ENCODE peak calls at places on chromosome 10, in seven cellular contexts. W, J, I, V, Y, S and Z are unnamed samples.

GRCh38 chr10:80273523-80274170 is 15.8 kb downstream of the MAT1A start:
- DNase-seq in W (no peak), J (no peak), I (no peak), V (no peak), Y (no peak), S (no peak), Z (no peak)

GRCh38 chr10:33287112-33287511 is 47.4 kb downstream of the NRP1 start:
- DNase-seq in W (no peak), J (no peak), I (no peak), V (no peak), Y (no peak), S (no peak), Z (no peak)

GRCh38 chr10:70827358-70827757 is 11.6 kb downstream of the SGPL1 start:
- DNase-seq in W (peak; percentile 50), J (peak; percentile 45), I (no peak), V (no peak), Y (no peak), S (no peak), Z (no peak)

GRCh38 chr10:78756604-78757442 is 311.9 kb upstream of the ZMIZ1 start:
- DNase-seq in W (peak; percentile 98), J (peak; percentile 97), I (no peak), V (peak; percentile 95), Y (peak; percentile 94), S (peak; percentile 75), Z (no peak)

GRCh38 chr10:100749309-100750217 is 4.2 kb downstream of the PAX2 start:
- DNase-seq in W (no peak), J (no peak), I (peak; percentile 24), V (peak; percentile 56), Y (no peak), S (no peak), Z (no peak)

GRCh38 chr10:6786579-6787031 is 206.5 kb upstream of the PRKCQ start:
- DNase-seq in W (peak; percentile 79), J (peak; percentile 61), I (no peak), V (no peak), Y (peak; percentile 29), S (no peak), Z (no peak)

GRCh38 chr10:29784175-29784773 is 149.5 kb upstream of the SVIL start:
- DNase-seq in W (peak; percentile 100), J (peak; percentile 100), I (no peak), V (peak; percentile 92), Y (peak; percentile 99), S (peak; percentile 73), Z (no peak)

GRCh38 chr10:89001024-89001423 is 10.4 kb downstream of the FAS start:
- DNase-seq in W (no peak), J (no peak), I (no peak), V (no peak), Y (no peak), S (no peak), Z (no peak)

GRCh38 chr10:67385089-67385488 is 310.9 kb downstream of the CTNNA3 start:
- DNase-seq in W (no peak), J (no peak), I (no peak), V (no peak), Y (no peak), S (no peak), Z (no peak)

GRCh38 chr10:109846832-109847231 is 76.5 kb downstream of the XPNPEP1 start:
- DNase-seq in W (no peak), J (no peak), I (no peak), V (no peak), Y (no peak), S (no peak), Z (no peak)

GRCh38 chr10:58856508-58857240 is 319.8 kb upstream of the PHYHIPL start:
- DNase-seq in W (peak; percentile 96), J (peak; percentile 98), I (no peak), V (no peak), Y (peak; percentile 68), S (peak; percentile 39), Z (no peak)

GRCh38 chr10:122144199-122144598 is 126.9 kb upstream of the BTBD16 start:
- DNase-seq in W (no peak), J (no peak), I (no peak), V (no peak), Y (no peak), S (no peak), Z (no peak)

GRCh38 chr10:122931088-122931958 is 20.9 kb downstream of the FAM24A start:
- DNase-seq in W (peak; percentile 65), J (no peak), I (no peak), V (no peak), Y (no peak), S (no peak), Z (no peak)

GRCh38 chr10:59895629-59896116 is 10.7 kb downstream of the CCDC6 start:
- DNase-seq in W (peak; percentile 39), J (peak; percentile 36), I (no peak), V (peak; percentile 86), Y (no peak), S (peak; percentile 22), Z (no peak)

GRCh38 chr10:36172574-36172973 is 530.5 kb upstream of the FZD8 start:
- DNase-seq in W (peak; percentile 85), J (peak; percentile 83), I (no peak), V (no peak), Y (no peak), S (no peak), Z (no peak)

GRCh38 chr10:77160679-77161078 is 476.9 kb downstream of the KCNMA1 start:
- DNase-seq in W (peak; percentile 97), J (peak; percentile 98), I (no peak), V (no peak), Y (peak; percentile 66), S (no peak), Z (no peak)

GRCh38 chr10:78688945-78689935 is 379.5 kb upstream of the ZMIZ1 start:
- DNase-seq in W (no peak), J (no peak), I (no peak), V (peak; percentile 77), Y (no peak), S (no peak), Z (no peak)

GRCh38 chr10:101658910-101659309 is 36.1 kb downstream of the FBXW4 start:
- DNase-seq in W (no peak), J (no peak), I (no peak), V (no peak), Y (no peak), S (no peak), Z (no peak)

GRCh38 chr10:79045566-79046175 is 23.1 kb upstream of the ZMIZ1 start:
- DNase-seq in W (no peak), J (no peak), I (no peak), V (peak; percentile 28), Y (no peak), S (no peak), Z (no peak)

GRCh38 chr10:73577788-73578187 is 13.4 kb downstream of the USP54 start:
- DNase-seq in W (peak; percentile 59), J (peak; percentile 86), I (no peak), V (peak; percentile 95), Y (no peak), S (peak; percentile 80), Z (no peak)

GRCh38 chr10:79192677-79193003 is 123.9 kb downstream of the ZMIZ1 start:
- DNase-seq in W (peak; percentile 73), J (peak; percentile 76), I (no peak), V (no peak), Y (no peak), S (no peak), Z (no peak)

GRCh38 chr10:12690525-12691139 is 310.9 kb downstream of the CCDC3 start:
- DNase-seq in W (peak; percentile 64), J (no peak), I (no peak), V (peak; percentile 71), Y (no peak), S (no peak), Z (no peak)

GRCh38 chr10:37763132-37763531 is 94.3 kb downstream of the ZNF248 start:
- DNase-seq in W (no peak), J (no peak), I (no peak), V (no peak), Y (no peak), S (no peak), Z (no peak)

GRCh38 chr10:90306187-90306586 is 551.7 kb downstream of the HTR7 start:
- DNase-seq in W (peak; percentile 94), J (peak; percentile 97), I (no peak), V (no peak), Y (peak; percentile 98), S (peak; percentile 11), Z (no peak)

GRCh38 chr10:121313119-121313858 is 285.0 kb downstream of the FGFR2 start:
- DNase-seq in W (no peak), J (no peak), I (no peak), V (no peak), Y (no peak), S (no peak), Z (no peak)

GRCh38 chr10:4825456-4825867 is 545 bp upstream of the AKR1E2 start:
- DNase-seq in W (no peak), J (no peak), I (no peak), V (no peak), Y (no peak), S (no peak), Z (no peak)
- H3K4me3 ChIP-seq in W (no peak overlapping the region), J (no peak overlapping the region), I (no peak overlapping the region), V (peak overlapping the region; percentile 72), Y (no peak overlapping the region), S (peak overlapping the region; percentile 77), Z (no peak overlapping the region)

GRCh38 chr10:71837085-71837827 is 13.8 kb downstream of the PSAP start:
- DNase-seq in W (no peak), J (peak; percentile 39), I (no peak), V (no peak), Y (no peak), S (no peak), Z (peak; percentile 53)
- H3K4me3 ChIP-seq in W (no peak overlapping the region), J (no peak overlapping the region), I (no peak overlapping the region), V (no peak overlapping the region), Y (no peak overlapping the region), S (no peak overlapping the region), Z (peak overlapping the region; percentile 11)

GRCh38 chr10:75434292-75434691 is 2.9 kb downstream of the LRMDA start:
- DNase-seq in W (no peak), J (no peak), I (no peak), V (no peak), Y (no peak), S (no peak), Z (no peak)

GRCh38 chr10:75432763-75433162 is 1.3 kb downstream of the LRMDA start:
- DNase-seq in W (no peak), J (no peak), I (no peak), V (no peak), Y (no peak), S (no peak), Z (no peak)

GRCh38 chr10:75431180-75432111 is at the start of gene LRMDA:
- DNase-seq in W (no peak), J (no peak), I (no peak), V (peak; percentile 79), Y (no peak), S (peak; percentile 29), Z (no peak)

GRCh38 chr10:75432176-75432575 is 752 bp downstream of the LRMDA start:
- DNase-seq in W (no peak), J (no peak), I (no peak), V (no peak), Y (no peak), S (no peak), Z (no peak)

DNA sequence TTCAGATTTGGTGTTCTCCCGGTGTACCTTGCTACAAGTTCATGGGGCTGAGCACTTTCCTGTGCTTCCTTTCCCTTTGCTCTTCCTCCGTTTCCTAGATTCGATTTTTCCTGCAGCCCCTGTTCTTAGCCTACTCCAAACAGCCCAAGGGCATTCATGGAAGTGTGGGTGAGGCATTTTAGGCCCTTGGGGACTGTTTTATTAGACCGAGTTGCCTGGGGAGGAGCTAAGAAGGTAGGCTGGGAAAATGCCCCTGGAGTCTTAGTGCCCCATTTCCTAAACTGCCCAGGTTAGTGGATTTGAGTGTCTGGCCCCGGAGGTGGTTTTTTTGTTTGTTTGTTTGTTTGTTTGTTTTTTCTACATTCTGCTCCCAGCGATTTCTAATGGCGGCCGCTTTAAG is 1.8 kb downstream of the LRMDA start:
- DNase-seq in W (no peak), J (no peak), I (no peak), V (no peak), Y (no peak), S (no peak), Z (no peak)
- H3K4me3 ChIP-seq in W (no peak overlapping the region), J (no peak overlapping the region), I (no peak overlapping the region), V (no peak overlapping the region), Y (no peak overlapping the region), S (no peak overlapping the region), Z (no peak overlapping the region)

GRCh38 chr10:133235265-133235664 is 2.4 kb upstream of the VENTX start:
- DNase-seq in W (no peak), J (no peak), I (no peak), V (no peak), Y (no peak), S (no peak), Z (no peak)
- H3K4me3 ChIP-seq in W (no peak overlapping the region), J (no peak overlapping the region), I (no peak overlapping the region), V (peak overlapping the region; percentile 27), Y (no peak overlapping the region), S (peak overlapping the region; percentile 51), Z (no peak overlapping the region)